ENCODE peak calls at places on chromosomes 13 and 19, in seven cellular contexts. C is stimulated activated CD8-positive, alpha-beta memory T cell treated with anti-CD3 and anti-CD28 coated beads, Interleukin-7, amount 100 ng/mL, for 1 hour; H is head of caudate nucleus; V is naive thymus-derived CD4-positive, alpha-beta T cell; D is posterior cingulate gyrus; B is EH; Q is AG09309. L is an unnamed sample.

GRCh38 chr13:30593001-30593400 is 24.7 kb upstream of the USPL1 start:
- DNase-seq in H (no peak), Q (no peak), D (no peak), C (no peak), V (no peak), B (no peak), L (no peak)

GRCh38 chr19:29277107-29277506 is 64.2 kb upstream of the UQCRFS1 start:
- DNase-seq in Q (no peak), B (peak), C (peak), H (no peak), D (no peak), V (peak), L (no peak)

GRCh38 chr13:113179374-113180230 is 21.2 kb downstream of the PROZ start:
- DNase-seq in Q (no peak), B (peak), V (peak), D (no peak), C (no peak), H (no peak), L (no peak)

GRCh38 chr13:73399347-73400216 is 340.8 kb downstream of the KLF5 start:
- DNase-seq in H (no peak), C (no peak), Q (no peak), V (no peak), D (no peak), B (no peak), L (no peak)

GRCh38 chr19:35266904-35267817 is 1.6 kb upstream of the USF2 start:
- DNase-seq in H (peak), Q (no peak), V (no peak), B (peak), D (no peak), C (no peak), L (peak)

GRCh38 chr13:105513448-105513847 is 1022.0 kb downstream of the EFNB2 start:
- DNase-seq in V (no peak), D (no peak), H (no peak), B (no peak), C (no peak), Q (no peak), L (no peak)

GRCh38 chr13:22311734-22312404 is 641.0 kb downstream of the FGF9 start:
- DNase-seq in Q (no peak), H (no peak), B (no peak), D (no peak), V (no peak), C (no peak), L (no peak)

GRCh38 chr19:5547881-5548280 is 19.9 kb downstream of the TINCR start:
- DNase-seq in C (no peak), H (no peak), Q (no peak), D (no peak), V (peak), B (peak), L (peak)

GRCh38 chr19:57280913-57281425 is 684 bp downstream of the ZNF460 start:
- DNase-seq in C (no peak), H (peak), D (no peak), V (peak), Q (no peak), B (peak), L (peak)

GRCh38 chr19:4081441-4082129 is 14.9 kb upstream of the ZBTB7A start:
- DNase-seq in H (no peak), D (no peak), Q (no peak), C (no peak), V (no peak), B (peak), L (no peak)

GRCh38 chr19:15418112-15418587 is 638 bp downstream of the AKAP8L start:
- DNase-seq in D (no peak), C (no peak), H (peak), B (peak), Q (no peak), V (no peak), L (peak)

L was measured in GM23248.